ENCODE peak calls at places on chromosomes 12 and 14, in four cellular contexts. N, J, Z and P are unnamed samples.

GRCh38 chr12:109928058-109928656 is 28.1 kb downstream of the TCHP start:
- DNase-seq in Z (no peak), N (no peak), J (no peak), P (no peak)

GRCh38 chr12:126493366-126494108 is 1428.3 kb downstream of the AACS start:
- DNase-seq in N (no peak), J (no peak), Z (peak), P (no peak)

GRCh38 chr14:94009767-94010166 is 12.7 kb downstream of the CCDC197 start:
- DNase-seq in Z (peak), J (no peak), N (no peak), P (no peak)

GRCh38 chr14:80324649-80325048 is 113.3 kb upstream of the DIO2 start:
- DNase-seq in N (no peak), Z (no peak), J (no peak), P (no peak)

GRCh38 chr12:128258866-128259555 is 8.0 kb upstream of the TMEM132C start:
- DNase-seq in Z (no peak), N (no peak), J (peak), P (no peak)

GRCh38 chr12:11812558-11813421 is 163.3 kb downstream of the ETV6 start:
- DNase-seq in N (no peak), Z (peak), J (peak), P (peak)

GRCh38 chr14:50045039-50045711 is 71.2 kb downstream of the VCPKMT start:
- DNase-seq in Z (peak), J (no peak), N (peak), P (no peak)

GRCh38 chr12:7375145-7375543 is 68.8 kb downstream of the CD163L1 start:
- DNase-seq in N (no peak), J (no peak), Z (no peak), P (no peak)

GRCh38 chr12:110583137-110584059 is at the start of gene PPTC7:
- DNase-seq in J (peak), N (peak), Z (peak), P (peak)

GRCh38 chr12:85642810-85643209 is 193.4 kb downstream of the RASSF9 start:
- DNase-seq in J (no peak), N (no peak), Z (peak), P (peak)

GRCh38 chr14:84657866-84658385 is 872.0 kb upstream of the FLRT2 start:
- DNase-seq in J (no peak), Z (no peak), N (no peak), P (no peak)

GRCh38 chr12:8527250-8528130 is 13.2 kb downstream of the CLEC4E start:
- DNase-seq in Z (no peak), J (no peak), N (no peak), P (no peak)

GRCh38 chr12:27818421-27818918 is 38.4 kb upstream of the MANSC4 start:
- DNase-seq in J (no peak), Z (no peak), N (no peak), P (no peak)

GRCh38 chr12:57158186-57158585 is 10.8 kb upstream of the LRP1-AS start:
- DNase-seq in Z (no peak), J (no peak), N (no peak), P (no peak)

GRCh38 chr12:106082216-106083175 is 56.3 kb downstream of the NUAK1 start:
- DNase-seq in Z (peak), J (no peak), N (no peak), P (no peak)